ENCODE peak calls at places on chromosomes 13 and 19, in eight cellular contexts. T is heart right ventricle, G is testis, R is fibroblast of lung, K is body of pancreas, A is AG04450, O is astrocyte, X is lung. J is an unnamed sample.

GRCh38 chr19:2795827-2796658 is 10.7 kb downstream of the THOP1 start:
- DNase-seq in T (no peak), G (no peak), R (no peak), K (no peak), A (no peak), O (no peak), X (no peak), J (no peak)

GRCh38 chr19:873084-874019 is 13.9 kb downstream of the CFD start:
- DNase-seq in T (no peak), G (peak; percentile 60), R (peak; percentile 64), K (no peak), A (no peak), O (peak; percentile 38), X (peak; percentile 70), J (peak; percentile 87)

GRCh38 chr19:55160128-55160985 is 2.8 kb upstream of the TNNI3 start:
- DNase-seq in T (peak; percentile 84), G (peak; percentile 92), R (peak; percentile 80), K (peak; percentile 91), A (no peak), O (peak; percentile 29), X (peak; percentile 92), J (peak; percentile 99)

GRCh38 chr13:72304121-72304745 is 423.2 kb downstream of the MZT1 start:
- DNase-seq in T (no peak), G (no peak), R (peak; percentile 88), K (no peak), A (no peak), O (peak; percentile 96), X (no peak), J (no peak)

GRCh38 chr13:70183041-70183440 is 74.8 kb upstream of the KLHL1 start:
- DNase-seq in T (no peak), G (no peak), R (peak; percentile 1), K (no peak), A (no peak), O (peak; percentile 53), X (no peak), J (no peak)

GRCh38 chr19:28184997-28185396 is 1028.0 kb downstream of the UQCRFS1 start:
- DNase-seq in T (no peak), G (no peak), R (no peak), K (no peak), A (no peak), O (peak; percentile 64), X (no peak), J (no peak)

GRCh38 chr19:28264556-28264955 is 948.4 kb downstream of the UQCRFS1 start:
- DNase-seq in T (no peak), G (no peak), R (no peak), K (no peak), A (no peak), O (no peak), X (no peak), J (no peak)

GRCh38 chr13:43874512-43875092 is 4.9 kb downstream of the CCDC122 start:
- DNase-seq in T (no peak), G (no peak), R (peak; percentile 65), K (no peak), A (no peak), O (no peak), X (no peak), J (no peak)

GRCh38 chr13:48563611-48564010 is 30.7 kb upstream of the RCBTB2 start:
- DNase-seq in T (no peak), G (no peak), R (no peak), K (no peak), A (no peak), O (no peak), X (no peak), J (no peak)

GRCh38 chr19:41746593-41747227 is 8.6 kb upstream of the CEACAM6 start:
- DNase-seq in T (no peak), G (peak; percentile 42), R (peak; percentile 43), K (peak; percentile 75), A (no peak), O (peak; percentile 4), X (peak; percentile 69), J (peak; percentile 64)

GRCh38 chr13:30026093-30026492 is 175.7 kb upstream of the UBL3 start:
- DNase-seq in T (no peak), G (no peak), R (peak; percentile 68), K (no peak), A (peak; percentile 57), O (peak; percentile 86), X (no peak), J (no peak)

GRCh38 chr13:52345631-52346251 is 60.2 kb downstream of the THSD1 start:
- DNase-seq in T (no peak), G (no peak), R (no peak), K (no peak), A (no peak), O (no peak), X (no peak), J (no peak)

GRCh38 chr13:80054806-80055205 is 286.1 kb downstream of the SPRY2 start:
- DNase-seq in T (no peak), G (no peak), R (no peak), K (no peak), A (no peak), O (peak; percentile 35), X (no peak), J (no peak)

GRCh38 chr13:109756778-109757177 is 29.6 kb downstream of the IRS2 start:
- DNase-seq in T (no peak), G (no peak), R (no peak), K (no peak), A (no peak), O (no peak), X (no peak), J (no peak)

GRCh38 chr19:45568732-45569131 is 15.9 kb downstream of the OPA3 start:
- DNase-seq in T (no peak), G (no peak), R (peak; percentile 73), K (no peak), A (no peak), O (peak; percentile 69), X (no peak), J (no peak)

GRCh38 chr13:23347601-23348000 is 85.9 kb downstream of the SACS start:
- DNase-seq in T (no peak), G (no peak), R (no peak), K (no peak), A (no peak), O (no peak), X (no peak), J (no peak)

GRCh38 chr19:56727731-56728130 is 56.2 kb upstream of the ZNF835 start:
- DNase-seq in T (no peak), G (no peak), R (no peak), K (peak; percentile 5), A (no peak), O (no peak), X (no peak), J (no peak)
- H3K9me3 ChIP-seq in T (no peaks in the 10 kb centered on the region), G (no peaks in the 10 kb centered on the region), R (no peaks in the 10 kb centered on the region), K (no peaks in the 10 kb centered on the region), A (peaks cover 44% of the 10 kb centered on the region), O (peaks cover 6% of the 10 kb centered on the region), X (no peaks in the 10 kb centered on the region), J (peaks cover 69% of the 10 kb centered on the region)

DNA sequence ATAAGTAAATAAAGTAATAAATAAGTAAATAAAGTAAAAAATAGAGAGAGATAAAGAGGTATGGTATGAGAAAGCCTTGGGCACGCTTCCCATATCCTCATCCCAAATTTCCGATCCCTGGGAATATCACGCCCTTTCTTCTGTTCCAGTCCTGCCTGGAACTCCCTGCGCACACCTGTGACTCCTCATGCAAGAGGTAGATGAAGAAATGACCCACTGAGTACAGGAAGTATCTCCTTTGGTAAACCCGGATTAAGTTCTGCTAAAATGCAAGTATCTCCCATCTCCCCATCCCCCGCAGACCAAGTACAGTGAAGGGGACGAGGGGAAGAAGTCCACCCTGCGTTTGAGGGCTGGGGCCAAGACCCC is 399 bp upstream of the ZNF136 start:
- DNase-seq in T (no peak), G (no peak), R (no peak), K (no peak), A (no peak), O (no peak), X (no peak), J (no peak)
- H3K27ac ChIP-seq in T (peak overlapping the region; percentile 92), G (peak overlapping the region; percentile 91), R (peak overlapping the region; percentile 98), K (peak overlapping the region; percentile 84), A (peak overlapping the region; percentile 21), O (no peak overlapping the region), X (peak overlapping the region; percentile 98), J (no peak overlapping the region)

DNA sequence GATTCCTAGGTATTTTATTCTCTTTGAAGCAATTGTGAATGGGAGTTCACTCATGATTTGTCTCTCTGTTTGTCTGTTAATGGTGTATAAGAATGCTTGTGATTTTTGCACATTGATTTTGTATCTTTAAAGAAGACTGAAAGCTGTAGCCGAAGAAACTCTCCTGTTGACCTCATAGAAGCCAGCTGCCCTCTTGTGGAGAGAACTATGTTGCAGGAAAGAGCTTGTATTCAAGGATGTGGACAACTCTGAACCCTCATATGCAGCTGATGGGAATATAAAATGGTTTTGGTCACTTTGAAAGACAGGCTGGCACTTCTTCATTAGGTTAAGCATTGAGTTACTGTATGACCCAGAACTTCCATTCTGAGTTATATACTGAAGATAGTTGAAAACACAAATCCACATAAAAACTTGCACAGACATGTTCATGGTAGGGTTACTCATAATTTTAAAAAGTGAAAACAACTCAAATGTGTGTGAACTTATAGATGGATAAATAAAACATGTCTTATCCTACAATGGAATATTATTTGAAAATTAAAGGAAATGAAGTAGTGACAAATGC is 65.8 kb upstream of the SLITRK6 start:
- DNase-seq in T (no peak), G (peak; percentile 54), R (peak; percentile 41), K (no peak), A (peak; percentile 3), O (peak; percentile 1), X (no peak), J (peak; percentile 31)
- H3K9me3 ChIP-seq in T (no peaks in the 10 kb centered on the region), G (no peaks in the 10 kb centered on the region), R (no peaks in the 10 kb centered on the region), K (no peaks in the 10 kb centered on the region), A (no peaks in the 10 kb centered on the region), O (no peaks in the 10 kb centered on the region), X (no peaks in the 10 kb centered on the region), J (no peaks in the 10 kb centered on the region)

GRCh38 chr13:51152713-51153112 is 41.6 kb upstream of the C13orf42 start:
- DNase-seq in T (no peak), G (no peak), R (no peak), K (no peak), A (no peak), O (no peak), X (no peak), J (no peak)

GRCh38 chr13:51151463-51151862 is 40.4 kb upstream of the C13orf42 start:
- DNase-seq in T (no peak), G (no peak), R (no peak), K (no peak), A (no peak), O (no peak), X (no peak), J (no peak)

GRCh38 chr13:51153527-51153926 is 42.5 kb upstream of the C13orf42 start:
- DNase-seq in T (no peak), G (no peak), R (no peak), K (no peak), A (no peak), O (peak; percentile 4), X (no peak), J (peak; percentile 67)

GRCh38 chr13:51156666-51157065 is 45.6 kb upstream of the C13orf42 start:
- DNase-seq in T (no peak), G (no peak), R (no peak), K (no peak), A (no peak), O (no peak), X (no peak), J (no peak)

DNA sequence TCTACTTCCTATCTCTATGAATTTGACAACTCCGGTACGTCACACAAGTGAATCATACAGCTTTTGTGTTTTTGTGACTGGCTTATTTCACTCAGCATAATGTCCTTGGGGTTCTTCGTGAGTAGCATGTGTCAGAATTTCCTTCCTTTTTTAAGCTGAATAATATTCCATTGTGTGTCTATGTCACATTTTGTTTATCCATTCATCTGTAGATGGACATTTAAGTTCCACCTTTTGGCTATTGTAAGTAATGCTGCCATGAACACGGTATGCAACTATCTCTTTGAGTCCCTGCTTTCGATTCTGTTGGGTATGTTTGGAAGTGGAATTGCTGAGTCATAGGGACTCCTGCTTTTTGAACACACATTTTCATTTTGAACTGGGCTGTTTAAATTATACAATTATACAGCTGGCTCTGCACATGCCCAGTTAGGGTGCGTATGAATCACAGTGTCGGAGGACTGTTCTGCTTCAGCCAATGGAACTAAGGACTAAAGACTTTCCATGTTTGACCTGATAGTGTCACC is 43.0 kb upstream of the C13orf42 start:
- DNase-seq in T (no peak), G (no peak), R (peak; percentile 27), K (no peak), A (no peak), O (peak; percentile 64), X (no peak), J (no peak)
- H3K27ac ChIP-seq in T (no peak overlapping the region), G (no peak overlapping the region), R (no peak overlapping the region), K (no peak overlapping the region), A (no peak overlapping the region), O (no peak overlapping the region), X (no peak overlapping the region), J (no peak overlapping the region)

J was measured in H9.